ENCODE peak calls at places on chromosomes 4 and X, in four cellular contexts. S is A549, R is GM12878, O is HepG2. C is an unnamed sample.

GRCh38 chr4:8319731-8320385 is 50.3 kb downstream of the HTRA3 start:
- DNase-seq in S (no peak), R (no peak), O (no peak), C (no peak)

GRCh38 chrX:82412851-82413250 is 1095.2 kb upstream of the POU3F4 start:
- DNase-seq in S (no peak), R (no peak), O (no peak), C (no peak)

GRCh38 chr4:86442881-86443280 is 83.0 kb upstream of the MAPK10 start:
- DNase-seq in S (no peak), R (no peak), O (no peak), C (no peak)

GRCh38 chr4:81065446-81065845 is 34.9 kb downstream of the BMP3 start:
- DNase-seq in S (no peak), R (no peak), O (no peak), C (no peak)

GRCh38 chrX:105822138-105823091 is at the start of gene NRK:
- DNase-seq in S (no peak), R (no peak), O (no peak), C (no peak)

GRCh38 chrX:105552395-105552794 is 269.9 kb upstream of the NRK start:
- DNase-seq in S (no peak), R (no peak), O (no peak), C (no peak)

GRCh38 chr4:74311696-74312313 is 3.5 kb downstream of the EPGN start:
- DNase-seq in S (peak; percentile 8), R (peak; percentile 13), O (peak; percentile 46), C (peak; percentile 67)

GRCh38 chr4:32485976-32486375 is 1765.8 kb downstream of the PCDH7 start:
- DNase-seq in S (no peak), R (no peak), O (no peak), C (no peak)

GRCh38 chr4:184815046-184815877 is 10.5 kb downstream of the ACSL1 start:
- DNase-seq in S (peak; percentile 24), R (peak; percentile 89), O (peak; percentile 74), C (peak; percentile 79)

GRCh38 chr4:12844111-12844510 is 640.0 kb downstream of the RAB28 start:
- DNase-seq in S (no peak), R (no peak), O (no peak), C (no peak)

GRCh38 chr4:79918292-79918691 is 154.7 kb downstream of the ANTXR2 start:
- DNase-seq in S (no peak), R (no peak), O (no peak), C (no peak)

GRCh38 chrX:153926863-153927685 is 1.0 kb upstream of the ARHGAP4 start:
- DNase-seq in S (no peak), R (peak; percentile 55), O (peak; percentile 72), C (peak; percentile 31)

GRCh38 chrX:81202413-81202794 is 502 bp downstream of the SH3BGRL start:
- DNase-seq in S (no peak), R (no peak), O (no peak), C (no peak)

GRCh38 chr4:28211714-28212470 is 1351.3 kb downstream of the STIM2 start:
- DNase-seq in S (no peak), R (no peak), O (no peak), C (no peak)

GRCh38 chrX:71578253-71579135 is at the start of gene GCNA:
- DNase-seq in S (no peak), R (no peak), O (no peak), C (no peak)

GRCh38 chrX:72005046-72005445 is 94.4 kb downstream of the NHSL2 start:
- DNase-seq in S (no peak), R (no peak), O (no peak), C (no peak)

GRCh38 chr4:109434007-109434792 is 585 bp downstream of the SEC24B start:
- DNase-seq in S (no peak), R (no peak), O (peak; percentile 18), C (peak; percentile 48)

GRCh38 chr4:108172780-108173598 is 4.3 kb upstream of the LEF1 start:
- DNase-seq in S (no peak), R (no peak), O (peak; percentile 41), C (peak; percentile 88)

GRCh38 chrX:105837227-105837626 is 14.9 kb downstream of the NRK start:
- DNase-seq in S (no peak), R (no peak), O (no peak), C (no peak)

GRCh38 chrX:18701621-18702361 is 5.7 kb upstream of the PPEF1 start:
- DNase-seq in S (no peak), R (no peak), O (peak; percentile 4), C (no peak)

GRCh38 chrX:91434351-91435168 is at the start of gene PABPC5:
- DNase-seq in S (no peak), R (no peak), O (no peak), C (no peak)

GRCh38 chr4:1974836-1975235 is 33.9 kb downstream of the NELFA start:
- DNase-seq in S (no peak), R (no peak), O (no peak), C (no peak)

GRCh38 chr4:93834371-93835066 is 6.0 kb downstream of the ATOH1 start:
- DNase-seq in S (no peak), R (no peak), O (no peak), C (no peak)

GRCh38 chrX:155819966-155820491 is 61.1 kb upstream of the VAMP7 start:
- DNase-seq in S (peak; percentile 5), R (peak; percentile 11), O (peak; percentile 49), C (peak; percentile 80)

GRCh38 chr4:95360911-95361695 is 187.7 kb downstream of the UNC5C start:
- DNase-seq in S (no peak), R (no peak), O (no peak), C (no peak)

GRCh38 chr4:123449780-123450179 is 53.2 kb downstream of the SPRY1 start:
- DNase-seq in S (no peak), R (peak; percentile 51), O (peak; percentile 46), C (no peak)

GRCh38 chr4:83830138-83830537 is 294.2 kb downstream of the GPAT3 start:
- DNase-seq in S (no peak), R (no peak), O (no peak), C (no peak)

GRCh38 chrX:39443240-39443639 is 642.0 kb downstream of the MID1IP1 start:
- DNase-seq in S (no peak), R (no peak), O (no peak), C (no peak)

GRCh38 chr4:5945171-5945570 is 52.3 kb upstream of the CRMP1 start:
- DNase-seq in S (no peak), R (no peak), O (no peak), C (no peak)

GRCh38 chrX:27680726-27681125 is 90.6 kb downstream of the DCAF8L2 start:
- DNase-seq in S (no peak), R (no peak), O (no peak), C (no peak)

GRCh38 chrX:119899125-119899524 is 3.4 kb downstream of the AKAP14 start:
- DNase-seq in S (no peak), R (no peak), O (no peak), C (no peak)

GRCh38 chr4:180808862-180809261 is 1434.3 kb upstream of the TENM3 start:
- DNase-seq in S (no peak), R (no peak), O (no peak), C (no peak)

GRCh38 chr4:78749258-78749971 is 26.7 kb upstream of the BMP2K start:
- DNase-seq in S (no peak), R (peak; percentile 71), O (no peak), C (no peak)

GRCh38 chr4:169024762-169025161 is 14.7 kb upstream of the CBR4 start:
- DNase-seq in S (peak; percentile 21), R (no peak), O (no peak), C (no peak)

GRCh38 chrX:131854586-131854985 is 168.5 kb upstream of the STK26 start:
- DNase-seq in S (no peak), R (no peak), O (no peak), C (peak; percentile 16)

DNA sequence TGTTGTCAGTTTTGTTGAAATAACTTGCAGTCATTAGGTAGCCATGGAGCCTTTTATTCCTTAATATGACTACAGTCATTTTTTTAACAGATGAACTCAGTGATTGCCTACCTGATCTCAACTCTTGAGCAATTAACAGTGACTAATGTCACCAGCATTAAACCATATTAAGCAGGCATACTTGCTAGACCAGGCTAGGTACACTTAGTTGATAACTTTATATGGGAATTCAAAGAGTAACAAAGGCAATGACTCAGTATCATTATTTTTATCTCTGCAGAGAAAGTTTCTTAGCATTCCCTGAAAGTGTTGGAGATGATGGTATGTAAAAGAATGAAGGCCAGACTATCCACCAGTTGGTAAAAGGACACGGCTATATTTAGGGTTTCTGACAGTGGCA is at the start of gene C4orf54:
- DNase-seq in S (no peak), R (no peak), O (no peak), C (no peak)
- TF ChIP-seq CHD4 in S (no peak), R (no peak), O (no peak), C (no peak)

DNA sequence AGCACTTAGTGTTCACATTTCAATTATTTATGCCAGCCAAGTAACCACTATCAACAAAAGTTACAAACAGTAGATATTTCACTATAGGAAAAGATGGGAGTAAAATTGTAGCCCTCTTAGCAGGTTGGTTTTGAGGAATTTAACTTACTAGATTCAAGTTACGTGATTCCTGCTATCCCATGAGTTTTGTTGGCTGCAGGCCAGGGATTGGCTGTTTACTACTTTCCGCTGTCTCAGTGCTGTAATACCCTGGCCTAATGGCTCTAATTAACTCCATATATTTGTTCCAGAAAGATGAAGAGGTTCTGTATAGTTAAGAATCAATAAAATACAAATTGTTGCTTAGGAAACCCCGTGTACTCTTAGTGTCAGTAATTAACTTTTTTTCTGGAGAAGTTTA is 55.5 kb upstream of the MAGED1 start:
- DNase-seq in S (no peak), R (no peak), O (no peak), C (no peak)
- TF ChIP-seq REST in S (no peak), R (no peak), O (no peak), C (no peak)

DNA sequence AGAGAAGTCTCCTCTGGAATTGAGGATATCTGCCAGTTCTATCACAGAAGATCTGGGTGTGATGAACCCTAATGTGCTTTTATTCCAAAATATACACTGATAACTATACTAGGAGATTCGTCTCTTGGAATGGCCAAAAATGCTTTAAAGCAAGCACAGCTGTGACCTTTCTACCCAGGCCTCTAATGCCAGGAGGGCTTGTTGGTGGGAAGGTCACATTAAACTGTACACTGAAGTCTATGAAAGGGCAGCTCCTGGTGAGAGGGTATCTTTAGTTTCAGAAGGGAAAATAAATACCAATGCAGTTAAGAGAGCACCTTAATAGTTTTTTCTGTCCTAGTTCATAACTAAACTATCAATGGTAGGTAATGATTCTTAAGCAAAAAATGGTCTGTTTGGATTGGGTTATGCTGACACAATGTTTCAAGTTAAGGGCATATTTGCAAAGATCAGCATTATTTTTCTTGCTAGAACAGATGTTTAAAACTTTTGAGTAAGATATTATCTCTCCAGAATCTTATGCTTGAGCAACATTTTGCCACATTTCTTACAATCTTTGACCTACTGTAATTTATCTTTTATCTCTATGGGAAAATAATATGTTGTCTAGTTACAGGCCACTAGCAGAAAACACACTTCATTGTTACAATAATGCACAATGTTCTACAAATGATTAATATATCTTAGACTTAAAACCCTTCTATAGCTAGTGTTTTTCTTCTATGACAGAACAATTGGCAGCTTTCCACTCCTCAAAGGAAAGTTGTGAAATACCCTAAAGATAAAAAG is 59.6 kb downstream of the SEC24D start:
- DNase-seq in S (no peak), R (no peak), O (no peak), C (no peak)
- TF ChIP-seq CHD4 in S (no peak), R (no peak), O (no peak), C (no peak)

GRCh38 chr4:71785957-71786356 is 2.1 kb upstream of the GC start:
- DNase-seq in S (no peak), R (no peak), O (no peak), C (no peak)
- TF ChIP-seq REST in S (no peak), R (no peak), O (no peak), C (no peak)

C was measured in K562.